ENCODE peak calls at places on chromosomes 12 and 14, in seven cellular contexts. H, L, A, I, N, K and O are unnamed samples.

GRCh38 chr12:99596762-99597161 is 50.8 kb upstream of the GARIN6 start:
- DNase-seq in L (no peak), K (no peak), A (no peak), H (no peak), N (no peak), I (no peak), O (no peak)

GRCh38 chr14:77260199-77260598 is 10.8 kb downstream of the NGB start:
- DNase-seq in I (no peak), K (no peak), A (no peak), H (no peak), N (no peak), L (no peak), O (no peak)

GRCh38 chr14:33728010-33728498 is 222.8 kb downstream of the EGLN3 start:
- DNase-seq in K (peak; percentile 70), A (no peak), H (no peak), N (no peak), I (no peak), L (no peak), O (no peak)

GRCh38 chr12:119544780-119545625 is 48.6 kb upstream of the TMEM233 start:
- DNase-seq in A (peak; percentile 86), H (peak; percentile 43), K (peak; percentile 85), I (peak; percentile 72), N (no peak), L (peak; percentile 25), O (no peak)

GRCh38 chr12:128076188-128076587 is 190.8 kb upstream of the TMEM132C start:
- DNase-seq in A (peak; percentile 44), N (no peak), H (no peak), I (no peak), K (peak; percentile 72), L (no peak), O (no peak)

GRCh38 chr14:98231210-98231609 is 1040.8 kb downstream of the BCL11B start:
- DNase-seq in N (no peak), L (no peak), I (no peak), K (no peak), H (no peak), A (no peak), O (no peak)

GRCh38 chr14:94675036-94675435 is 62.8 kb downstream of the SERPINA3 start:
- DNase-seq in L (no peak), H (no peak), I (peak; percentile 26), A (no peak), K (no peak), N (no peak), O (no peak)

GRCh38 chr14:63782683-63783389 is 55.0 kb upstream of the SGPP1 start:
- DNase-seq in L (no peak), I (no peak), H (no peak), A (no peak), N (no peak), K (no peak), O (no peak)

GRCh38 chr12:94178886-94179285 is 30.5 kb downstream of the PLXNC1 start:
- DNase-seq in A (no peak), I (no peak), H (no peak), K (no peak), N (no peak), L (no peak), O (no peak)

GRCh38 chr12:19482551-19483109 is 43.3 kb downstream of the AEBP2 start:
- DNase-seq in K (no peak), N (peak; percentile 82), H (no peak), I (no peak), A (peak; percentile 25), L (peak; percentile 34), O (no peak)

GRCh38 chr12:113191236-113191635 is 5.7 kb downstream of the RITA1 start:
- DNase-seq in H (no peak), I (no peak), L (no peak), N (no peak), A (no peak), K (no peak), O (no peak)

GRCh38 chr14:90491868-90492560 is 95.2 kb downstream of the CALM1 start:
- DNase-seq in L (no peak), I (no peak), H (no peak), N (peak; percentile 27), A (no peak), K (no peak), O (no peak)

GRCh38 chr14:51981218-51981854 is 8.0 kb upstream of the RTRAF start:
- DNase-seq in K (no peak), N (no peak), H (no peak), I (no peak), A (no peak), L (no peak), O (no peak)

GRCh38 chr12:119841433-119842210 is 35.5 kb downstream of the CIT start:
- DNase-seq in A (no peak), K (no peak), I (no peak), N (no peak), L (no peak), H (no peak), O (no peak)

GRCh38 chr14:102430212-102430908 is 67.6 kb downstream of the TECPR2 start:
- DNase-seq in N (no peak), A (no peak), K (no peak), L (no peak), H (no peak), I (no peak), O (no peak)

GRCh38 chr12:110846615-110847566 is at the start of gene CCDC63:
- DNase-seq in A (peak; percentile 79), K (peak; percentile 62), I (peak; percentile 78), L (peak; percentile 51), N (peak; percentile 86), H (peak; percentile 17), O (peak; percentile 77)

GRCh38 chr14:61542848-61543790 is 152.2 kb upstream of the HIF1A start:
- DNase-seq in L (no peak), N (no peak), H (no peak), I (no peak), A (no peak), K (no peak), O (no peak)

GRCh38 chr12:47781479-47782371 is 8.7 kb downstream of the SLC48A1 start:
- DNase-seq in N (peak; percentile 76), K (peak; percentile 25), I (no peak), A (no peak), L (no peak), H (no peak), O (no peak)

GRCh38 chr14:55505846-55506245 is 65.4 kb upstream of the TBPL2 start:
- DNase-seq in L (no peak), H (no peak), I (no peak), K (no peak), A (no peak), N (no peak), O (no peak)

GRCh38 chr12:52474212-52474611 is 607 bp upstream of the KRT6C start:
- DNase-seq in L (no peak), K (no peak), N (no peak), A (no peak), I (no peak), H (no peak), O (no peak)
- TF ChIP-seq CTCF in L (no peak), K (no peak), N (no peak), A (no peak), I (no peak), H (no peak), O (no peak)

GRCh38 chr14:21097616-21098133 is 780 bp downstream of the ZNF219 start:
- DNase-seq in L (peak; percentile 41), N (peak; percentile 79), K (no peak), I (no peak), H (no peak), A (peak; percentile 65), O (no peak)

GRCh38 chr14:21100931-21101330 is at the start of gene TMEM253:
- DNase-seq in A (no peak), K (no peak), I (no peak), L (no peak), H (no peak), N (no peak), O (no peak)

GRCh38 chr14:21099596-21099985 is 1.1 kb upstream of the ZNF219 start:
- DNase-seq in K (no peak), H (no peak), A (no peak), I (no peak), N (no peak), L (no peak), O (no peak)

GRCh38 chr14:21098134-21098891 is at the start of gene ZNF219:
- DNase-seq in N (peak; percentile 86), K (peak; percentile 15), H (peak; percentile 75), A (peak; percentile 75), I (peak; percentile 86), L (peak; percentile 40), O (peak; percentile 44)

DNA sequence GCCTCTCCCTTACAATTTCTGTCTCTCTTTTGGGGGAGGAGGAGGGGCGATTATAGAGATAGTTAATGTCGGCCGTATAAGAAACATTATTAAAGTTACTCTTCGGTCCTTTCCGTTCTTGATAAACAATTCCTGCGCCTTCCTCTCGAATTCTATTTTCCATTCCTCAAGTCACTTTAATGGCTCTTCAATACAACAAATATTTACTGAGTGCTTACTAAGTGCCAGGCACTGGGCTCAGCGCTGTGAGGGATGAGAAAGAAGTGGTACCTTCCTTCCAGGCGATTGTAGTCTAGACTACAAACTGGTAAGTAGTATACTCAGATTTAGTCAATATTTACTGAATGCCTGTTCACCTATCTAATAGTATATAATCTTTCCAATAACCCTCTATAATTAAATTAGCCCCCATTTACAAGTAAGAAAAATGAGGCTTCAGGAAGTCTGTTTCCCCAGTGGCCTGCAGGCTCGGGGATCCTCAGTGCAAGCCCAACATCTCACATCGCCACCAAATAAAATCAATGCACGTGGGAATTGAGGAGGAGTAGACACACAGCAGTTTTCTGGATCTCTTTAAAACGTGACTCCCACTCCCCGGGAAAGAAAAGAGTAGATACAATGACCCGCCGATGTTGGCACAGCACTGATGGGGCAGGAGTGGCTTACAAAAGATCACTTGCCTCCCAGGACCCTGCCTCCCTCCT is 589 bp upstream of the ZNF219 start:
- DNase-seq in I (no peak), K (peak; percentile 34), N (no peak), L (no peak), H (no peak), A (no peak), O (no peak)
- H3K4me1 ChIP-seq in I (peaks cover 57% of the 10 kb centered on the region), K (peaks cover 29% of the 10 kb centered on the region), N (peaks cover 10% of the 10 kb centered on the region), L (peaks cover 39% of the 10 kb centered on the region), H (peaks cover 6% of the 10 kb centered on the region), A (peaks cover 44% of the 10 kb centered on the region), O (peaks cover 8% of the 10 kb centered on the region)

DNA sequence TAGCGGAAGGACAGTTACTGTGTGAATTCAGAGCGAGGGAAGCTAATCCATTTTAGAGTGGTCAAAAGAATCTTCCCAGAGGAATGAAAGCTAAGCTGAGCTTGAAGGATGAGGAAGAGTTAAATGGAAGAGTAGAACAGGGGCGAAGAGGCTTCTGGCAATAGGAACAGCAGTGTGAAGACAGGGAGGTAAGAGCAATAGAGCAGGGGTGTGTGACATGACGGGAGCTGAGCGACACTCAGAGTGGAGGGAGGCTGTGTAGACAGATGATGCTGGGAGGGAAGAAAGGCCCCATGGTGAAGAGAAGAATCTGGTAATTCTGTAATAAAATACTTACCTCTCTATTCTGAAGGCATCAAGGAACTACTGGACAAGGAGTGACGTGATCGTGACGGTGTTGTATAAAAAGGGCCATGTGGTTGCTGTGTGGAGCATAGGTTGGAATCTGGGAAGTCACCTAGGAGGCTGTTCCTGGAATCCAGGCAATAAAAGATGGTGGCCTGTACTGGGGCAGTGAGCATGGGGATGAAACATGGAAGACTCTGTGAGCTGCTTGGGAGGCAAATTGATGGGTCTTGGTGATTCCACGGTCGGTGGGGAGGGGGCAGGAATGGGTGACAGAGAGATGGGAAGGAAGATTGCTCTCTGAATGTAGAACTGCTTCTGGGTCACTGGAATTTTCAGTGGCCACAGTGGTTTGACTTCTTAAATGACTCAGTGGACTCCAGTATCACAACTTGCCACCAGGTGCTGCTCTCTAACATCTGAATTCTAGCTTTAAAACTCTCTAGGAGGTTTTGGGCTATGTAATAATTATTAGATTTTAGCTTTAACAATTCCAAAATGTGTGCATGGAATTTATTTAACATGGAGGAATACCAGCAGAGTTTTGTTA is 164.1 kb downstream of the ATP23 start:
- DNase-seq in A (no peak), K (peak; percentile 9), I (no peak), H (no peak), N (no peak), L (no peak), O (no peak)
- TF ChIP-seq CTCF in A (no peak), K (peak; percentile 58), I (no peak), H (no peak), N (no peak), L (no peak), O (no peak)

GRCh38 chr14:65001758-65002157 is 15.1 kb downstream of the FNTB start:
- DNase-seq in H (no peak), K (no peak), N (no peak), A (no peak), L (no peak), I (no peak), O (no peak)
- H3K4me1 ChIP-seq in H (no peaks in the 10 kb centered on the region), K (peaks cover 42% of the 10 kb centered on the region), N (no peaks in the 10 kb centered on the region), A (no peaks in the 10 kb centered on the region), L (no peaks in the 10 kb centered on the region), I (no peaks in the 10 kb centered on the region), O (no peaks in the 10 kb centered on the region)